ENCODE peak calls at places on chromosomes 3 and 15, in eight cellular contexts. O is left ventricle myocardium inferior, D is hepatocyte, G is heart right ventricle, T is psoas muscle, P is brain microvascular endothelial cell, S is MM.1S, A is cardiac fibroblast. J is an unnamed sample.

GRCh38 chr3:54065140-54065539 is 57.2 kb upstream of the CACNA2D3 start:
- DNase-seq in O (no peak), D (no peak), G (no peak), T (no peak), P (no peak), S (no peak), A (no peak), J (no peak)

GRCh38 chr15:62306851-62307504 is 141.9 kb upstream of the C2CD4B start:
- DNase-seq in O (peak; percentile 32), D (peak; percentile 87), G (peak; percentile 27), T (peak; percentile 35), P (peak; percentile 66), S (peak; percentile 71), A (peak; percentile 88), J (peak; percentile 63)

GRCh38 chr3:140902791-140903190 is 38.8 kb upstream of the SLC25A36 start:
- DNase-seq in O (no peak), D (no peak), G (no peak), T (no peak), P (no peak), S (no peak), A (no peak), J (peak; percentile 81)

GRCh38 chr3:14785207-14786155 is 33.3 kb upstream of the FGD5 start:
- DNase-seq in O (no peak), D (no peak), G (no peak), T (no peak), P (no peak), S (no peak), A (no peak), J (no peak)

GRCh38 chr3:182243625-182244024 is 531.9 kb downstream of the SOX2 start:
- DNase-seq in O (no peak), D (no peak), G (no peak), T (no peak), P (no peak), S (no peak), A (no peak), J (no peak)

GRCh38 chr3:175260145-175260794 is 401.1 kb downstream of the NAALADL2 start:
- DNase-seq in O (no peak), D (no peak), G (no peak), T (no peak), P (peak; percentile 55), S (no peak), A (peak; percentile 41), J (no peak)

GRCh38 chr3:277873-278272 is 81.3 kb downstream of the CHL1 start:
- DNase-seq in O (no peak), D (no peak), G (no peak), T (no peak), P (no peak), S (peak; percentile 24), A (no peak), J (no peak)

GRCh38 chr3:98561727-98562521 is 30.1 kb downstream of the GPR15 start:
- DNase-seq in O (no peak), D (no peak), G (no peak), T (no peak), P (peak; percentile 44), S (no peak), A (no peak), J (no peak)

GRCh38 chr3:135771760-135772159 is 193.8 kb upstream of the PPP2R3A start:
- DNase-seq in O (no peak), D (no peak), G (no peak), T (no peak), P (no peak), S (no peak), A (no peak), J (no peak)

GRCh38 chr15:39041979-39042485 is 477.4 kb upstream of the RASGRP1 start:
- DNase-seq in O (no peak), D (no peak), G (no peak), T (no peak), P (no peak), S (no peak), A (no peak), J (no peak)

GRCh38 chr15:73318463-73319351 is 50.1 kb downstream of the HCN4 start:
- DNase-seq in O (no peak), D (no peak), G (no peak), T (no peak), P (no peak), S (no peak), A (peak; percentile 24), J (no peak)

GRCh38 chr15:61853195-61853594 is 207.1 kb downstream of the VPS13C start:
- DNase-seq in O (no peak), D (no peak), G (no peak), T (no peak), P (no peak), S (no peak), A (no peak), J (no peak)

GRCh38 chr15:37758412-37758811 is 176.0 kb upstream of the TMCO5A start:
- DNase-seq in O (no peak), D (peak; percentile 50), G (no peak), T (no peak), P (no peak), S (no peak), A (no peak), J (no peak)

GRCh38 chr3:13073042-13073906 is at the start of gene IQSEC1:
- DNase-seq in O (peak; percentile 62), D (peak; percentile 73), G (peak; percentile 69), T (peak; percentile 68), P (no peak), S (peak; percentile 79), A (peak; percentile 15), J (no peak)

GRCh38 chr3:133535971-133536634 is 37.4 kb upstream of the CDV3 start:
- DNase-seq in O (no peak), D (peak; percentile 68), G (no peak), T (no peak), P (peak; percentile 83), S (no peak), A (peak; percentile 92), J (peak; percentile 52)

GRCh38 chr3:126132751-126133511 is 47.5 kb downstream of the ALDH1L1 start:
- DNase-seq in O (no peak), D (no peak), G (no peak), T (peak; percentile 4), P (peak; percentile 14), S (peak; percentile 35), A (peak; percentile 22), J (no peak)
- TF ChIP-seq CTCF in O (no peak), D (peak; percentile 42), G (no peak), T (no peak), P (peak; percentile 64), S (peak; percentile 63), A (peak; percentile 54), J (peak; percentile 56)

GRCh38 chr15:74825895-74826294 is 532 bp upstream of the CPLX3 start:
- DNase-seq in O (no peak), D (no peak), G (no peak), T (no peak), P (no peak), S (no peak), A (no peak), J (no peak)

GRCh38 chr15:74828835-74829234 is 2.4 kb downstream of the CPLX3 start:
- DNase-seq in O (no peak), D (no peak), G (no peak), T (no peak), P (no peak), S (no peak), A (no peak), J (no peak)

GRCh38 chr15:74827632-74828031 is 1.2 kb downstream of the CPLX3 start:
- DNase-seq in O (no peak), D (no peak), G (no peak), T (no peak), P (no peak), S (no peak), A (no peak), J (no peak)

GRCh38 chr15:74826372-74826819 is at the start of gene CPLX3:
- DNase-seq in O (no peak), D (peak; percentile 64), G (peak; percentile 38), T (peak; percentile 34), P (no peak), S (peak; percentile 33), A (peak; percentile 13), J (no peak)

GRCh38 chr15:74826911-74827310 is 484 bp downstream of the CPLX3 start:
- DNase-seq in O (no peak), D (no peak), G (no peak), T (no peak), P (no peak), S (no peak), A (no peak), J (no peak)
- H3K4me3 ChIP-seq in O (no peak overlapping the region), D (no peak overlapping the region), G (no peak overlapping the region), T (no peak overlapping the region), P (no peak overlapping the region), S (no peak overlapping the region), A (no peak overlapping the region), J (no peak overlapping the region)

GRCh38 chr3:127855246-127855645 is 32.9 kb upstream of the MGLL start:
- DNase-seq in O (no peak), D (no peak), G (no peak), T (no peak), P (no peak), S (no peak), A (no peak), J (no peak)

GRCh38 chr3:127851899-127852298 is 29.6 kb upstream of the MGLL start:
- DNase-seq in O (no peak), D (no peak), G (no peak), T (no peak), P (no peak), S (no peak), A (no peak), J (no peak)

GRCh38 chr3:127857270-127857801 is 35.0 kb upstream of the MGLL start:
- DNase-seq in O (no peak), D (no peak), G (no peak), T (no peak), P (no peak), S (no peak), A (peak; percentile 3), J (no peak)

GRCh38 chr3:127856801-127857200 is 34.5 kb upstream of the MGLL start:
- DNase-seq in O (no peak), D (no peak), G (no peak), T (no peak), P (no peak), S (no peak), A (no peak), J (no peak)

GRCh38 chr3:127853681-127854080 is 31.4 kb upstream of the MGLL start:
- DNase-seq in O (no peak), D (no peak), G (no peak), T (no peak), P (no peak), S (peak; percentile 85), A (no peak), J (no peak)
- TF ChIP-seq CTCF in O (peak; percentile 17), D (no peak), G (no peak), T (no peak), P (no peak), S (peak; percentile 63), A (no peak), J (peak; percentile 42)

DNA sequence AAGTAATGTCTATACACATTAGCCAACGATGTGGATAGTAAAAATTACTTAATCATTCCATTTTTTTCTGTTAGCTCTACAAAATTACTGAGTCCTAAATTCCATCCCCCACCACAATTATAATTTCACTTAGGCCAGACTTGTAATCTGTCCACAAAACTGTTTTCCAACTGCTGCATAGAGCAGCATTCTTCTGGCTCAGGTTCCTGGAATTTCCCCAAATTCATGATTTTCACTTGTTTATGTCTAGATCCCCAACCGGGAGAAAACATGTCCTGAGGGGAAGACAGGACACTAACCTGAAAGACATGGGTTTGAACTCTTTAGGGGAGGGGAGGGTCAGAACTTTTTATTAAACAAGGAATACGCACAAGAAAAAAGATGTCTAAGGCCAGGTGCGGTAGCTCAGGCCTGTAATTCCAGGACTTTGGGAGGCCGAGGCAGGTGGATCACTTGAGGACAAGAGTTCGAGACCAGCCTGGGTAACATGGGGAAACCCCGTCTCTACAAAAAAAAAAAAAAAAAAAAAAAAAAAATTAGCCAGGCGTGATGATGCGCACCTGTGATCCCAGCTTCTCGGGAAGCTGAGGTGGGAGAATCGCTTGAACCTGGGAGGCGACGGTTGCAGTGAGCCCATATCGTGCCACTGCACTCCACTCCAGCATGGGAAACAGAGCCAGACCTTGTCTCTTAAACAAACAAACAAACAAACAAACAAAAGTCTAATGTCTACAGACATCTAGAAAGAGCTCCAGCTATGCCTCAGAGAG is 1.5 kb downstream of the ETFA start:
- DNase-seq in O (no peak), D (no peak), G (no peak), T (no peak), P (no peak), S (no peak), A (peak; percentile 47), J (no peak)
- H3K4me3 ChIP-seq in O (peak overlapping the region; percentile 80), D (peak overlapping the region; percentile 81), G (peak overlapping the region; percentile 93), T (peak overlapping the region; percentile 88), P (peak overlapping the region; percentile 91), S (peak overlapping the region; percentile 97), A (peak overlapping the region; percentile 95), J (peak overlapping the region; percentile 81)